ENCODE peak calls at places on chromosomes 6 and 20, in ten cellular contexts. W is tibial artery, C is M059J, D is A549, S is MV-4-11, R is GM04503, B is dorsolateral prefrontal cortex, L is mucosa of gallbladder, X is GM20000, P is T-helper 1 cell. Q is an unnamed sample.

GRCh38 chr6:168908166-168908565 is 345.5 kb downstream of the THBS2 start:
- DNase-seq in W (no peak), C (peak; percentile 84), D (no peak), S (peak; percentile 3), R (peak; percentile 50), B (no peak), L (no peak), X (no peak), P (no peak), Q (no peak)

GRCh38 chr6:32668226-32668747 is 1.8 kb upstream of the HLA-DQB1 start:
- DNase-seq in W (no peak), C (peak; percentile 75), D (no peak), S (no peak), R (no peak), B (no peak), L (peak; percentile 70), X (peak; percentile 82), P (no peak), Q (no peak)

GRCh38 chr6:15464211-15464725 is 198.6 kb downstream of the DTNBP1 start:
- DNase-seq in W (no peak), C (peak; percentile 23), D (peak; percentile 36), S (no peak), R (no peak), B (no peak), L (no peak), X (peak; percentile 53), P (peak; percentile 14), Q (no peak)

GRCh38 chr6:42618686-42619085 is 54.9 kb downstream of the UBR2 start:
- DNase-seq in W (no peak), C (no peak), D (no peak), S (no peak), R (peak; percentile 59), B (peak; percentile 39), L (no peak), X (no peak), P (no peak), Q (peak; percentile 10)

GRCh38 chr6:122755901-122756300 is 23.6 kb upstream of the FABP7 start:
- DNase-seq in W (no peak), C (no peak), D (no peak), S (no peak), R (no peak), B (no peak), L (no peak), X (no peak), P (no peak), Q (no peak)

GRCh38 chr20:1324598-1325172 is 4.3 kb downstream of the SDCBP2 start:
- DNase-seq in W (peak; percentile 62), C (peak; percentile 77), D (peak; percentile 42), S (no peak), R (no peak), B (peak; percentile 20), L (no peak), X (peak; percentile 21), P (no peak), Q (no peak)

GRCh38 chr6:4930025-4930692 is 73.7 kb downstream of the RPP40 start:
- DNase-seq in W (no peak), C (no peak), D (no peak), S (no peak), R (no peak), B (peak; percentile 36), L (no peak), X (no peak), P (no peak), Q (no peak)

GRCh38 chr20:23873370-23874015 is 6.1 kb downstream of the CST5 start:
- DNase-seq in W (no peak), C (no peak), D (no peak), S (no peak), R (no peak), B (no peak), L (no peak), X (no peak), P (no peak), Q (no peak)

GRCh38 chr6:137313928-137314855 is 95.0 kb upstream of the IFNGR1 start:
- DNase-seq in W (peak; percentile 83), C (peak; percentile 64), D (peak; percentile 66), S (peak; percentile 60), R (peak; percentile 15), B (peak; percentile 76), L (peak; percentile 60), X (peak; percentile 59), P (peak; percentile 37), Q (peak; percentile 9)

GRCh38 chr20:24382775-24383174 is 86.7 kb upstream of the SYNDIG1 start:
- DNase-seq in W (no peak), C (no peak), D (no peak), S (no peak), R (no peak), B (peak; percentile 30), L (no peak), X (no peak), P (no peak), Q (no peak)

GRCh38 chr20:63054103-63054474 is 47.3 kb upstream of the BHLHE23 start:
- DNase-seq in W (no peak), C (no peak), D (no peak), S (no peak), R (no peak), B (no peak), L (no peak), X (no peak), P (no peak), Q (no peak)

GRCh38 chr6:157323924-157324276 is 581 bp upstream of the TMEM242 start:
- DNase-seq in W (peak; percentile 91), C (peak; percentile 89), D (peak; percentile 71), S (no peak), R (peak; percentile 42), B (peak; percentile 84), L (peak; percentile 73), X (peak; percentile 35), P (no peak), Q (no peak)

GRCh38 chr20:61643631-61644386 is 391.7 kb downstream of the CDH4 start:
- DNase-seq in W (no peak), C (no peak), D (no peak), S (no peak), R (no peak), B (no peak), L (no peak), X (no peak), P (no peak), Q (no peak)

GRCh38 chr20:31968299-31969126 is 562 bp downstream of the XKR7 start:
- DNase-seq in W (peak; percentile 77), C (peak; percentile 65), D (peak; percentile 44), S (peak; percentile 48), R (no peak), B (peak; percentile 38), L (peak; percentile 71), X (peak; percentile 95), P (peak; percentile 63), Q (peak; percentile 32)

GRCh38 chr6:34602318-34603111 is 46.4 kb upstream of the SPDEF start:
- DNase-seq in W (no peak), C (no peak), D (no peak), S (no peak), R (no peak), B (no peak), L (peak; percentile 41), X (no peak), P (no peak), Q (no peak)

GRCh38 chr6:167449099-167449861 is 124.4 kb downstream of the TTLL2 start:
- DNase-seq in W (no peak), C (no peak), D (no peak), S (no peak), R (no peak), B (no peak), L (no peak), X (no peak), P (no peak), Q (no peak)

GRCh38 chr6:23357185-23357745 is 768.8 kb upstream of the NRSN1 start:
- DNase-seq in W (no peak), C (no peak), D (no peak), S (no peak), R (no peak), B (no peak), L (no peak), X (no peak), P (no peak), Q (no peak)

GRCh38 chr6:115554060-115554459 is 506.6 kb downstream of the FRK start:
- DNase-seq in W (no peak), C (no peak), D (no peak), S (no peak), R (no peak), B (no peak), L (no peak), X (no peak), P (no peak), Q (no peak)

GRCh38 chr6:25883536-25883935 is 9.5 kb upstream of the SLC17A3 start:
- DNase-seq in W (no peak), C (peak; percentile 78), D (no peak), S (no peak), R (no peak), B (no peak), L (no peak), X (no peak), P (no peak), Q (no peak)

GRCh38 chr6:136201735-136202134 is 48.4 kb downstream of the MTFR2 start:
- DNase-seq in W (no peak), C (peak; percentile 36), D (peak; percentile 18), S (no peak), R (no peak), B (no peak), L (no peak), X (no peak), P (no peak), Q (no peak)

GRCh38 chr6:40352006-40352405 is 235.2 kb downstream of the LRFN2 start:
- DNase-seq in W (no peak), C (peak; percentile 70), D (no peak), S (no peak), R (no peak), B (no peak), L (no peak), X (no peak), P (no peak), Q (no peak)

GRCh38 chr20:37941332-37941731 is 38.4 kb downstream of the VSTM2L start:
- DNase-seq in W (peak; percentile 29), C (no peak), D (peak; percentile 32), S (no peak), R (no peak), B (no peak), L (no peak), X (no peak), P (no peak), Q (no peak)

GRCh38 chr20:61886721-61887658 is 178.7 kb downstream of the TAF4 start:
- DNase-seq in W (no peak), C (no peak), D (peak; percentile 57), S (peak; percentile 20), R (no peak), B (peak; percentile 62), L (no peak), X (peak; percentile 71), P (no peak), Q (peak; percentile 16)

GRCh38 chr6:36432151-36432633 is 10.5 kb downstream of the PXT1 start:
- DNase-seq in W (no peak), C (peak; percentile 82), D (no peak), S (no peak), R (peak; percentile 53), B (no peak), L (no peak), X (peak; percentile 36), P (no peak), Q (no peak)

GRCh38 chr20:50826121-50826520 is 31.3 kb downstream of the BCAS4 start:
- DNase-seq in W (no peak), C (no peak), D (no peak), S (no peak), R (no peak), B (no peak), L (no peak), X (no peak), P (no peak), Q (no peak)

GRCh38 chr20:59402697-59403096 is 102.3 kb downstream of the EDN3 start:
- DNase-seq in W (no peak), C (no peak), D (peak; percentile 56), S (no peak), R (no peak), B (no peak), L (peak; percentile 41), X (no peak), P (no peak), Q (no peak)

GRCh38 chr6:73640179-73640750 is 13.5 kb downstream of the SLC17A5 start:
- DNase-seq in W (no peak), C (peak; percentile 42), D (no peak), S (no peak), R (no peak), B (no peak), L (no peak), X (no peak), P (no peak), Q (no peak)

GRCh38 chr6:168219167-168219566 is 100.4 kb downstream of the DACT2 start:
- DNase-seq in W (no peak), C (no peak), D (no peak), S (no peak), R (peak; percentile 30), B (peak; percentile 4), L (no peak), X (no peak), P (no peak), Q (no peak)

Q was measured in anterior cingulate cortex.